ENCODE peak calls at places on chromosomes 1 and 21, in seven cellular contexts. E is Panc1; T is prostate gland; D is CD8-positive, alpha-beta T cell; H is heart left ventricle; S is BE2C; I is keratinocyte. Y is an unnamed sample. For H3K4me1, the result is how much of the 10 kb centered on the place peaks cover.

GRCh38 chr1:90707363-90707710 is 9.8 kb downstream of the BARHL2 start:
- DNase-seq in E (no peak), T (no peak), D (no peak), H (no peak), S (no peak), I (no peak), Y (peak)

GRCh38 chr1:205358579-205358978 is 1.9 kb upstream of the KLHDC8A start:
- DNase-seq in E (no peak), T (no peak), D (no peak), H (no peak), S (no peak), I (no peak), Y (peak)

GRCh38 chr1:39081266-39082139 is 55.4 kb downstream of the NDUFS5 start:
- DNase-seq in E (no peak), T (no peak), D (no peak), H (no peak), S (peak), I (no peak), Y (no peak)

GRCh38 chr1:153929981-153930948 is 7.5 kb upstream of the GATAD2B start:
- DNase-seq in E (no peak), T (no peak), D (no peak), H (no peak), S (no peak), I (no peak), Y (no peak)

GRCh38 chr1:22500476-22500875 is 48.8 kb downstream of the ZBTB40 start:
- DNase-seq in E (no peak), T (no peak), D (no peak), H (peak), S (peak), I (peak), Y (no peak)

GRCh38 chr1:212614398-212615091 is 6.0 kb downstream of the ATF3 start:
- DNase-seq in E (no peak), T (no peak), D (no peak), H (no peak), S (no peak), I (no peak), Y (no peak)

GRCh38 chr1:27645071-27645415 is 10.1 kb upstream of the FGR start:
- DNase-seq in E (no peak), T (no peak), D (no peak), H (no peak), S (no peak), I (no peak), Y (no peak)

GRCh38 chr21:29114765-29115164 is 15.7 kb upstream of the MAP3K7CL start:
- DNase-seq in E (no peak), T (no peak), D (no peak), H (no peak), S (no peak), I (no peak), Y (peak)

GRCh38 chr1:1780598-1781525 is 2.6 kb upstream of the NADK start:
- DNase-seq in E (no peak), T (no peak), D (no peak), H (no peak), S (peak), I (no peak), Y (no peak)

GRCh38 chr1:183882328-183883167 is 77.6 kb downstream of the RGL1 start:
- DNase-seq in E (no peak), T (no peak), D (no peak), H (no peak), S (no peak), I (no peak), Y (no peak)

GRCh38 chr21:38721055-38721454 is 84.7 kb upstream of the ETS2 start:
- DNase-seq in E (no peak), T (no peak), D (no peak), H (no peak), S (no peak), I (no peak), Y (peak)

GRCh38 chr21:17048974-17049373 is 463.9 kb upstream of the CXADR start:
- DNase-seq in E (no peak), T (no peak), D (no peak), H (no peak), S (no peak), I (no peak), Y (no peak)

GRCh38 chr1:200037904-200038644 is 10.6 kb downstream of the NR5A2 start:
- DNase-seq in E (no peak), T (no peak), D (no peak), H (no peak), S (no peak), I (no peak), Y (no peak)

GRCh38 chr21:38790961-38791360 is 14.8 kb upstream of the ETS2 start:
- DNase-seq in E (no peak), T (no peak), D (no peak), H (no peak), S (no peak), I (no peak), Y (no peak)

GRCh38 chr1:29713857-29714256 is 477.5 kb downstream of the PTPRU start:
- DNase-seq in E (no peak), T (no peak), D (no peak), H (no peak), S (no peak), I (no peak), Y (no peak)

GRCh38 chr1:176445402-176445801 is 17.6 kb upstream of the PAPPA2 start:
- DNase-seq in E (no peak), T (no peak), D (no peak), H (no peak), S (no peak), I (no peak), Y (no peak)

GRCh38 chr1:76337777-76338176 is 263.2 kb downstream of the ST6GALNAC3 start:
- DNase-seq in E (no peak), T (no peak), D (no peak), H (peak), S (peak), I (no peak), Y (no peak)

GRCh38 chr1:185846672-185847440 is 112.7 kb downstream of the HMCN1 start:
- DNase-seq in E (no peak), T (no peak), D (no peak), H (no peak), S (no peak), I (no peak), Y (no peak)

GRCh38 chr1:72438270-72438669 is 155.9 kb upstream of the NEGR1 start:
- DNase-seq in E (no peak), T (no peak), D (no peak), H (no peak), S (no peak), I (no peak), Y (no peak)

GRCh38 chr1:70134148-70134547 is 71.2 kb downstream of the LRRC40 start:
- DNase-seq in E (no peak), T (no peak), D (no peak), H (peak), S (no peak), I (no peak), Y (peak)

GRCh38 chr1:22831729-22832413 is 121.2 kb downstream of the EPHB2 start:
- DNase-seq in E (peak), T (no peak), D (no peak), H (no peak), S (no peak), I (peak), Y (no peak)

GRCh38 chr1:172646653-172647052 is 12.2 kb upstream of the FASLG start:
- DNase-seq in E (no peak), T (no peak), D (no peak), H (no peak), S (no peak), I (no peak), Y (no peak)

GRCh38 chr1:60621524-60621923 is 460.8 kb upstream of the NFIA start:
- DNase-seq in E (no peak), T (peak), D (no peak), H (no peak), S (no peak), I (no peak), Y (no peak)

GRCh38 chr1:180257461-180257860 is 27.4 kb downstream of the LHX4 start:
- DNase-seq in E (no peak), T (no peak), D (no peak), H (no peak), S (no peak), I (no peak), Y (no peak)

GRCh38 chr1:7752512-7753417 is 18.3 kb upstream of the VAMP3 start:
- DNase-seq in E (peak), T (peak), D (peak), H (peak), S (peak), I (no peak), Y (peak)

GRCh38 chr1:198686069-198686728 is 47.4 kb downstream of the PTPRC start:
- DNase-seq in E (no peak), T (no peak), D (no peak), H (no peak), S (no peak), I (no peak), Y (no peak)

GRCh38 chr1:197567442-197567841 is 207.8 kb downstream of the DENND1B start:
- DNase-seq in E (no peak), T (no peak), D (no peak), H (no peak), S (no peak), I (no peak), Y (no peak)

GRCh38 chr1:116553386-116554115 is 17.3 kb downstream of the CD58 start:
- DNase-seq in E (no peak), T (no peak), D (no peak), H (no peak), S (no peak), I (no peak), Y (peak)

GRCh38 chr1:182917386-182917785 is 35.6 kb downstream of the SHCBP1L start:
- DNase-seq in E (no peak), T (no peak), D (no peak), H (no peak), S (no peak), I (no peak), Y (no peak)

GRCh38 chr21:44895859-44896258 is 22.4 kb upstream of the PTTG1IP start:
- DNase-seq in E (no peak), T (no peak), D (no peak), H (no peak), S (no peak), I (no peak), Y (no peak)

GRCh38 chr1:33170351-33171274 is 11.2 kb downstream of the TRIM62 start:
- DNase-seq in E (no peak), T (no peak), D (no peak), H (peak), S (no peak), I (no peak), Y (no peak)

GRCh38 chr1:48610628-48611542 is 138.9 kb upstream of the SPATA6 start:
- DNase-seq in E (no peak), T (peak), D (no peak), H (peak), S (peak), I (no peak), Y (no peak)

GRCh38 chr21:45886610-45887026 is 95.0 kb upstream of the COL6A1 start:
- DNase-seq in E (no peak), T (no peak), D (no peak), H (no peak), S (no peak), I (no peak), Y (no peak)

GRCh38 chr1:172926070-172926469 is 124.7 kb downstream of the TNFSF18 start:
- DNase-seq in E (no peak), T (no peak), D (no peak), H (no peak), S (no peak), I (no peak), Y (no peak)

GRCh38 chr21:45533731-45534571 is 8.3 kb downstream of the SLC19A1 start:
- DNase-seq in E (no peak), T (no peak), D (no peak), H (peak), S (peak), I (no peak), Y (peak)

GRCh38 chr1:63305043-63305442 is 17.3 kb upstream of the FOXD3 start:
- DNase-seq in E (no peak), T (no peak), D (no peak), H (no peak), S (no peak), I (no peak), Y (no peak)

GRCh38 chr1:105544475-105544874 is 1512.0 kb upstream of the PRMT6 start:
- DNase-seq in E (no peak), T (no peak), D (no peak), H (no peak), S (no peak), I (no peak), Y (no peak)

GRCh38 chr1:206468571-206468970 is 1.7 kb upstream of the IKBKE start:
- DNase-seq in E (no peak), T (no peak), D (no peak), H (no peak), S (no peak), I (no peak), Y (no peak)

GRCh38 chr1:206470692-206471414 is 577 bp downstream of the IKBKE start:
- DNase-seq in E (no peak), T (no peak), D (peak), H (no peak), S (no peak), I (no peak), Y (peak)

GRCh38 chr1:206469411-206469932 is 804 bp upstream of the IKBKE start:
- DNase-seq in E (no peak), T (no peak), D (no peak), H (no peak), S (no peak), I (no peak), Y (no peak)

GRCh38 chr1:206471415-206471801 is 1.1 kb downstream of the IKBKE start:
- DNase-seq in E (no peak), T (no peak), D (no peak), H (no peak), S (no peak), I (no peak), Y (no peak)

DNA sequence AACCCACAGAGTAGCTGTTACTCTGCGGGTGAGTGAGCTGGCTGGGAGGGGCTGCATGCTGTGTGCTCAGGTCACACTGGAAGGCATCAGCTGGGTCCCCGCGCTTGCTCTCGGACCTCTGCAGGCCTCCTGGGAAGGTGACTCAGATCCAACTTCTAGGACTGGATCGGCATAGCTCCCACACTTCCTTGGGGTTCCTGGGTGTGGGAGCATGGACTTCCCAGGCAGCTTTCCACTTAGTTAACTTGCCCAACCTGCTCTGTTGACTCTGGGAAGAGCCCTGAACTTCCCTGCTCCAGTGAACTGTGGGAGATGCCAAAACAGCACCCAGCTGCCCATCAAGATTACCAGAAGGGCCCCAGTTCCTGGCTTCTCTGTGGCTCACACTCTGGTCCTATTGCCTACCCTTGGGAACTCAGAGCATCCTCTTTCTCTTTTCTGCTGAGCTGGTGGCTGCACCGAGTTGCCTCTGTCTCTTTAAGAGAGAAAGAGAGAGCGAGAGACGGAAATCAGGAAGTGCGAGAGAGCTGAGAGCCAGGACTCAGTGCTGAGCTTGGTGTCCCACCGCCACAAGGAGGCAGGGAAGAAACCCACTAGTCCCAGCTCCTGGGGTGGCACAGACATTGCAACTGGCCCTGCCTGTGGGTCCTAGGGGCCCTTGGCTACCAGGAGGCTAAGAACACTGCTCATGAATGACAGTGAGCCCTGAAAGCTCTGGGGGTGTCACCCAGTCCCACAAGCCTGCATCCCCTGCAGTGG is at the start of gene IKBKE:
- DNase-seq in E (no peak), T (peak), D (peak), H (no peak), S (no peak), I (no peak), Y (peak)
- H3K4me1 ChIP-seq in E (under half), T (under half), D (half or more), H (under half), S (under half), I (under half), Y (under half)

DNA sequence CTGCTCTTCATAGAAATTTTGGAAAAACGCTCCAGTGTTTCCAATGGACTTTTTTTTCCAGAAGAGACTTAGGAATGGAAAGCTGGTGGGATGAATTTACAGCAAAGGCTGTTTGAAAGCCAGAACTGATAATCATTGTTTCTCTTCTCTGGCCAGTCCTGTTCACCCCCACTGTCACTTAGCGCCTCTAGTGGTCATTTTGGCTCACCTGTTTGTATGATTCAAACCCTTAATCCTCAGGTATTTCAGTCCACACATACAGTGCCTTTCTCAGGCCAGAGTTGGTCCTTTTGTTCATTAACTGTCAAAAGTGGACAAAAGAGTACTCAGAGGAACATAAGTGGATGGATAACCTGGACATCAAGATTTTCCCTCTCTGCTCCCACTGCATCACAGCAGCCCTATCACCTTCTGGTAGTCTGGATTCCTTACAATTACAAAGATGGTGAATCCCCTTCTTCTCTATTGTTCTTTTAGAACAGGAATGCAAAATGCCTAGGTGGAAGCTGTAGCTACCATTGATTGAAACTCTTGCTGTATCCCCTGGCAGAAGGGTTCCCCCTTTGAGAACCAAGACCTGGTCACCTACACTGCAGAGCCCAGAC is 177.6 kb upstream of the OLFM3 start:
- DNase-seq in E (peak), T (no peak), D (no peak), H (no peak), S (peak), I (no peak), Y (peak)
- TF ChIP-seq CTCF in E (peak), T (no peak), D (no peak), H (no peak), S (peak), I (no peak), Y (peak)

GRCh38 chr1:16978589-16979474 is 1.6 kb downstream of the MFAP2 start:
- DNase-seq in E (no peak), T (no peak), D (no peak), H (peak), S (peak), I (no peak), Y (no peak)

GRCh38 chr1:16980473-16981268 is at the start of gene MFAP2:
- DNase-seq in E (no peak), T (no peak), D (no peak), H (no peak), S (no peak), I (peak), Y (peak)

GRCh38 chr1:16981269-16981849 is 939 bp upstream of the MFAP2 start:
- DNase-seq in E (no peak), T (no peak), D (no peak), H (no peak), S (no peak), I (peak), Y (no peak)

GRCh38 chr1:16978139-16978538 is 2.3 kb downstream of the MFAP2 start:
- DNase-seq in E (no peak), T (no peak), D (no peak), H (no peak), S (no peak), I (no peak), Y (no peak)

GRCh38 chr1:16979475-16980327 is 719 bp downstream of the MFAP2 start:
- DNase-seq in E (no peak), T (no peak), D (no peak), H (no peak), S (no peak), I (no peak), Y (peak)
- H3K4me3 ChIP-seq in E (peak), T (peak), D (no peak), H (peak), S (peak), I (peak), Y (peak)

GRCh38 chr1:149845416-149845815 is 54.0 kb upstream of the BOLA1 start:
- DNase-seq in E (no peak), T (no peak), D (no peak), H (no peak), S (peak), I (no peak), Y (peak)

GRCh38 chr1:149846600-149847466 is 52.5 kb upstream of the BOLA1 start:
- DNase-seq in E (no peak), T (no peak), D (no peak), H (no peak), S (no peak), I (no peak), Y (peak)

GRCh38 chr1:149844096-149844495 is 55.3 kb upstream of the BOLA1 start:
- DNase-seq in E (no peak), T (peak), D (no peak), H (no peak), S (no peak), I (no peak), Y (peak)

GRCh38 chr1:149844650-149845255 is 54.6 kb upstream of the BOLA1 start:
- DNase-seq in E (no peak), T (no peak), D (no peak), H (no peak), S (no peak), I (no peak), Y (no peak)

GRCh38 chr1:149846042-149846441 is 53.3 kb upstream of the BOLA1 start:
- DNase-seq in E (no peak), T (no peak), D (no peak), H (no peak), S (no peak), I (no peak), Y (no peak)
- H3K4me1 ChIP-seq in E (under half), T (under half), D (under half), H (half or more), S (under half), I (under half), Y (under half)